ENCODE peak calls at places on chromosomes 1 and 21, in six cellular contexts. One of them, this sample, is unnamed.

GRCh38 chr1:184771190-184771691 is 16.6 kb upstream of the EDEM3 start:
- DNase-seq in RPMI7951: peak
- DNase-seq in coronary artery: no peak
- DNase-seq in kidney tubule cell: no peak
- DNase-seq in COLO829: no peak
- DNase-seq in stromal cell of bone marrow: no peak
- DNase-seq in this sample: no peak

GRCh38 chr1:53987880-53988279 is 30.1 kb downstream of the LDLRAD1 start:
- DNase-seq in RPMI7951: no peak
- DNase-seq in coronary artery: no peak
- DNase-seq in kidney tubule cell: no peak
- DNase-seq in COLO829: no peak
- DNase-seq in stromal cell of bone marrow: no peak
- DNase-seq in this sample: no peak

GRCh38 chr1:100626397-100626796 is 88.5 kb downstream of the GPR88 start:
- DNase-seq in RPMI7951: peak
- DNase-seq in coronary artery: no peak
- DNase-seq in kidney tubule cell: peak
- DNase-seq in COLO829: no peak
- DNase-seq in stromal cell of bone marrow: no peak
- DNase-seq in this sample: no peak

GRCh38 chr1:173411835-173412742 is 65.0 kb upstream of the PRDX6 start:
- DNase-seq in RPMI7951: peak
- DNase-seq in coronary artery: no peak
- DNase-seq in kidney tubule cell: peak
- DNase-seq in COLO829: no peak
- DNase-seq in stromal cell of bone marrow: peak
- DNase-seq in this sample: no peak

GRCh38 chr21:42263591-42264131 is 44.7 kb downstream of the ABCG1 start:
- DNase-seq in RPMI7951: no peak
- DNase-seq in coronary artery: no peak
- DNase-seq in kidney tubule cell: no peak
- DNase-seq in COLO829: no peak
- DNase-seq in stromal cell of bone marrow: no peak
- DNase-seq in this sample: no peak

GRCh38 chr21:29117372-29117955 is 13.0 kb upstream of the MAP3K7CL start:
- DNase-seq in RPMI7951: no peak
- DNase-seq in coronary artery: no peak
- DNase-seq in kidney tubule cell: no peak
- DNase-seq in COLO829: no peak
- DNase-seq in stromal cell of bone marrow: no peak
- DNase-seq in this sample: no peak

GRCh38 chr1:21260405-21261129 is 29.7 kb downstream of the ECE1 start:
- DNase-seq in RPMI7951: peak
- DNase-seq in coronary artery: peak
- DNase-seq in kidney tubule cell: no peak
- DNase-seq in COLO829: no peak
- DNase-seq in stromal cell of bone marrow: no peak
- DNase-seq in this sample: no peak

GRCh38 chr21:45940091-45940490 is 41.5 kb upstream of the COL6A1 start:
- DNase-seq in RPMI7951: no peak
- DNase-seq in coronary artery: no peak
- DNase-seq in kidney tubule cell: no peak
- DNase-seq in COLO829: no peak
- DNase-seq in stromal cell of bone marrow: no peak
- DNase-seq in this sample: no peak

GRCh38 chr1:29426701-29427279 is 190.5 kb downstream of the PTPRU start:
- DNase-seq in RPMI7951: no peak
- DNase-seq in coronary artery: peak
- DNase-seq in kidney tubule cell: no peak
- DNase-seq in COLO829: no peak
- DNase-seq in stromal cell of bone marrow: no peak
- DNase-seq in this sample: peak

GRCh38 chr1:115222616-115223402 is 115.2 kb downstream of the NGF start:
- DNase-seq in RPMI7951: peak
- DNase-seq in coronary artery: no peak
- DNase-seq in kidney tubule cell: peak
- DNase-seq in COLO829: no peak
- DNase-seq in stromal cell of bone marrow: no peak
- DNase-seq in this sample: no peak

GRCh38 chr21:34630536-34631143 is 15.7 kb upstream of the RCAN1 start:
- DNase-seq in RPMI7951: peak
- DNase-seq in coronary artery: peak
- DNase-seq in kidney tubule cell: peak
- DNase-seq in COLO829: peak
- DNase-seq in stromal cell of bone marrow: peak
- DNase-seq in this sample: no peak

GRCh38 chr1:184145083-184145482 is 93.6 kb downstream of the TSEN15 start:
- DNase-seq in RPMI7951: no peak
- DNase-seq in coronary artery: no peak
- DNase-seq in kidney tubule cell: no peak
- DNase-seq in COLO829: no peak
- DNase-seq in stromal cell of bone marrow: no peak
- DNase-seq in this sample: no peak

GRCh38 chr1:85587846-85588245 is 7.3 kb downstream of the CCN1 start:
- DNase-seq in RPMI7951: no peak
- DNase-seq in coronary artery: no peak
- DNase-seq in kidney tubule cell: no peak
- DNase-seq in COLO829: no peak
- DNase-seq in stromal cell of bone marrow: no peak
- DNase-seq in this sample: no peak

GRCh38 chr1:21149430-21149861 is 27.3 kb downstream of the EIF4G3 start:
- DNase-seq in RPMI7951: peak
- DNase-seq in coronary artery: no peak
- DNase-seq in kidney tubule cell: peak
- DNase-seq in COLO829: peak
- DNase-seq in stromal cell of bone marrow: peak
- DNase-seq in this sample: no peak

GRCh38 chr21:44425307-44425894 is 29.9 kb upstream of the LRRC3 start:
- DNase-seq in RPMI7951: peak
- DNase-seq in coronary artery: no peak
- DNase-seq in kidney tubule cell: no peak
- DNase-seq in COLO829: peak
- DNase-seq in stromal cell of bone marrow: no peak
- DNase-seq in this sample: peak

GRCh38 chr1:84750110-84750509 is 59.8 kb upstream of the SSX2IP start:
- DNase-seq in RPMI7951: peak
- DNase-seq in coronary artery: no peak
- DNase-seq in kidney tubule cell: peak
- DNase-seq in COLO829: no peak
- DNase-seq in stromal cell of bone marrow: no peak
- DNase-seq in this sample: no peak

GRCh38 chr1:60916926-60917325 is 165.4 kb upstream of the NFIA start:
- DNase-seq in RPMI7951: no peak
- DNase-seq in coronary artery: no peak
- DNase-seq in kidney tubule cell: no peak
- DNase-seq in COLO829: no peak
- DNase-seq in stromal cell of bone marrow: no peak
- DNase-seq in this sample: no peak

GRCh38 chr1:149848811-149849210 is 50.6 kb upstream of the BOLA1 start:
- DNase-seq in RPMI7951: no peak
- DNase-seq in coronary artery: no peak
- DNase-seq in kidney tubule cell: peak
- DNase-seq in COLO829: no peak
- DNase-seq in stromal cell of bone marrow: no peak
- DNase-seq in this sample: no peak

GRCh38 chr1:24754229-24754628 is 9.0 kb downstream of the CLIC4 start:
- DNase-seq in RPMI7951: peak
- DNase-seq in coronary artery: no peak
- DNase-seq in kidney tubule cell: peak
- DNase-seq in COLO829: no peak
- DNase-seq in stromal cell of bone marrow: peak
- DNase-seq in this sample: no peak

This sample was measured in osteocyte.